ENCODE peak calls at places on chromosomes 16 and 17, in seven cellular contexts. I, B, N, L, Q, U and O are unnamed samples.

GRCh38 chr16:84302111-84302954 is 7.7 kb downstream of the WFDC1 start:
- DNase-seq in I (no peak), B (no peak), N (no peak), L (no peak), Q (no peak), U (no peak), O (no peak)

GRCh38 chr17:13230350-13230900 is 212.6 kb upstream of the ELAC2 start:
- DNase-seq in I (peak), B (no peak), N (peak), L (no peak), Q (no peak), U (no peak), O (no peak)

GRCh38 chr16:60299345-60299744 is 1565.2 kb upstream of the GOT2 start:
- DNase-seq in I (no peak), B (no peak), N (no peak), L (no peak), Q (no peak), U (no peak), O (no peak)

GRCh38 chr16:56259425-56259779 is 68.1 kb downstream of the GNAO1 start:
- DNase-seq in I (no peak), B (no peak), N (no peak), L (no peak), Q (no peak), U (no peak), O (no peak)

GRCh38 chr16:73036074-73036826 is 11.7 kb downstream of the ZFHX3 start:
- DNase-seq in I (no peak), B (no peak), N (no peak), L (no peak), Q (no peak), U (no peak), O (no peak)

GRCh38 chr16:79274197-79274596 is 326.3 kb downstream of the MAF start:
- DNase-seq in I (no peak), B (no peak), N (no peak), L (no peak), Q (no peak), U (no peak), O (no peak)

GRCh38 chr17:77882481-77883212 is 75.9 kb upstream of the TNRC6C start:
- DNase-seq in I (peak), B (no peak), N (peak), L (no peak), Q (peak), U (peak), O (no peak)

GRCh38 chr16:57477531-57478202 is 8.6 kb downstream of the DOK4 start:
- DNase-seq in I (no peak), B (no peak), N (no peak), L (no peak), Q (no peak), U (no peak), O (no peak)

GRCh38 chr17:1029196-1029911 is 32.4 kb downstream of the TIMM22 start:
- DNase-seq in I (peak), B (no peak), N (no peak), L (no peak), Q (peak), U (no peak), O (no peak)

GRCh38 chr16:50534556-50534955 is 13.6 kb upstream of the NKD1 start:
- DNase-seq in I (no peak), B (no peak), N (peak), L (no peak), Q (peak), U (no peak), O (no peak)

GRCh38 chr17:35433075-35433894 is 985 bp upstream of the SLFN12 start:
- DNase-seq in I (peak), B (peak), N (peak), L (peak), Q (peak), U (peak), O (peak)

GRCh38 chr16:50599494-50599893 is 51.3 kb downstream of the NKD1 start:
- DNase-seq in I (no peak), B (no peak), N (no peak), L (no peak), Q (no peak), U (no peak), O (no peak)

GRCh38 chr17:51640108-51640622 is 379.8 kb downstream of the UTP18 start:
- DNase-seq in I (peak), B (no peak), N (no peak), L (no peak), Q (no peak), U (no peak), O (no peak)

GRCh38 chr17:21512307-21513011 is 136.3 kb downstream of the KCNJ12 start:
- DNase-seq in I (no peak), B (no peak), N (no peak), L (no peak), Q (no peak), U (no peak), O (no peak)

GRCh38 chr17:79993390-79994221 is 42.1 kb downstream of the TBC1D16 start:
- DNase-seq in I (peak), B (no peak), N (peak), L (peak), Q (peak), U (peak), O (peak)

GRCh38 chr17:30376621-30377452 is 1.9 kb upstream of the CPD start:
- DNase-seq in I (peak), B (peak), N (no peak), L (peak), Q (no peak), U (no peak), O (peak)

GRCh38 chr17:76051071-76051467 is 21.2 kb downstream of the SRP68 start:
- DNase-seq in I (peak), B (no peak), N (no peak), L (no peak), Q (no peak), U (no peak), O (no peak)

GRCh38 chr16:29907973-29908372 is 7.7 kb downstream of the ASPHD1 start:
- DNase-seq in I (no peak), B (no peak), N (no peak), L (no peak), Q (no peak), U (no peak), O (no peak)

GRCh38 chr17:6423931-6424330 is 11.0 kb downstream of the AIPL1 start:
- DNase-seq in I (no peak), B (no peak), N (no peak), L (no peak), Q (no peak), U (no peak), O (no peak)

GRCh38 chr17:37425268-37425667 is 18.6 kb downstream of the TADA2A start:
- DNase-seq in I (no peak), B (no peak), N (no peak), L (no peak), Q (no peak), U (no peak), O (no peak)

GRCh38 chr17:70621593-70621992 is 452.3 kb downstream of the KCNJ2 start:
- DNase-seq in I (peak), B (no peak), N (no peak), L (no peak), Q (no peak), U (no peak), O (no peak)

GRCh38 chr16:86027366-86028126 is 128.6 kb downstream of the IRF8 start:
- DNase-seq in I (no peak), B (no peak), N (no peak), L (no peak), Q (no peak), U (peak), O (no peak)

GRCh38 chr17:76354317-76354729 is 607 bp upstream of the PRPSAP1 start:
- DNase-seq in I (no peak), B (no peak), N (no peak), L (no peak), Q (no peak), U (no peak), O (no peak)

GRCh38 chr16:4385066-4385788 is 13.6 kb downstream of the VASN start:
- DNase-seq in I (no peak), B (no peak), N (no peak), L (no peak), Q (no peak), U (no peak), O (no peak)

GRCh38 chr16:12087901-12088364 is 111.4 kb downstream of the SNX29 start:
- DNase-seq in I (no peak), B (no peak), N (no peak), L (peak), Q (no peak), U (peak), O (no peak)

GRCh38 chr16:89319883-89320716 is 102.6 kb downstream of the ZNF778 start:
- DNase-seq in I (peak), B (no peak), N (peak), L (no peak), Q (peak), U (no peak), O (no peak)

GRCh38 chr17:77513045-77513444 is 372.3 kb downstream of the SEC14L1 start:
- DNase-seq in I (no peak), B (no peak), N (no peak), L (no peak), Q (no peak), U (no peak), O (no peak)

GRCh38 chr17:77475012-77475976 is 334.5 kb downstream of the SEC14L1 start:
- DNase-seq in I (peak), B (no peak), N (no peak), L (no peak), Q (no peak), U (no peak), O (no peak)

GRCh38 chr17:50189396-50190277 is 11.8 kb downstream of the COL1A1 start:
- DNase-seq in I (peak), B (no peak), N (no peak), L (no peak), Q (no peak), U (no peak), O (no peak)

GRCh38 chr16:736936-737481 is 3.8 kb downstream of the CIAO3 start:
- DNase-seq in I (no peak), B (no peak), N (no peak), L (no peak), Q (no peak), U (no peak), O (no peak)

GRCh38 chr17:16934133-16934795 is 37.7 kb downstream of the TNFRSF13B start:
- DNase-seq in I (no peak), B (no peak), N (no peak), L (no peak), Q (no peak), U (peak), O (no peak)

GRCh38 chr16:56481468-56482112 is 30.2 kb downstream of the OGFOD1 start:
- DNase-seq in I (peak), B (no peak), N (no peak), L (no peak), Q (no peak), U (no peak), O (no peak)

GRCh38 chr17:69485901-69486643 is 71.6 kb downstream of the MAP2K6 start:
- DNase-seq in I (peak), B (no peak), N (no peak), L (no peak), Q (no peak), U (no peak), O (no peak)

GRCh38 chr17:59185997-59186396 is 23.8 kb upstream of the SMG8 start:
- DNase-seq in I (no peak), B (no peak), N (no peak), L (no peak), Q (no peak), U (no peak), O (no peak)

GRCh38 chr16:68234188-68235104 is 1.5 kb downstream of the ESRP2 start:
- DNase-seq in I (no peak), B (peak), N (peak), L (peak), Q (no peak), U (peak), O (no peak)

GRCh38 chr16:72877374-72878028 is 170.4 kb downstream of the ZFHX3 start:
- DNase-seq in I (peak), B (peak), N (no peak), L (no peak), Q (no peak), U (no peak), O (no peak)

DNA sequence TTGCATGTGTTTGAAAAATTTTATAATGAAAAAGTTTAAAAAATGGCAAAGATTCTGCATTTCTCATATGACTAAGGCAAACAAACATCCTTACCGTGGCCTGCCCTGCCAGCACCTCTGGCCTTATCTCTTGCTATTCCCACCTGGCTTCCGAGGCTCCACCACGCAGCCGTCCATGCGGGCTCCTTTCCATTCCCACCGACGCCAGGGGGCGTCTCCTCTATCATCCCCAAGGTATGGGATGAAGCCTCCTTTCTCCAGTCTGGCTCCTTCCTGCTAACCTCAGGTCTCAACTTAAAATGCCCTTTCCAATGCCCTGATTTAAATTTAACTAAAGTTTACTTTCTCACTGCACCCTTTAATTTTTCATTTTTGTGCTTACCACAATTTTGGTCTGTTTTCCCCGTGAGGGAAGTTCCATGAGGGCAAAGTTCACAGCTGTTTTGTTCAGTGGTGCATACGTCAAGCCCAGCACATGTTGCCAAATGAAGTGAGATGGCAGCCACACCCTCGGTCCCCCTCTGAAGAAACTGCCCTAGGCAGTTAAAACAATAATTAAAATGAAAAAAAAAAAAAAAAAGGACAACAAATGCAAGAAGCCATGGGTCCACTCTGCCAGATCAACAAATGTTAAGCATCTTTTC is 13.3 kb upstream of the SDK2 start:
- DNase-seq in I (peak), B (no peak), N (no peak), L (no peak), Q (no peak), U (no peak), O (no peak)
- TF ChIP-seq CTCF in I (peak), B (peak), N (no peak), L (no peak), Q (no peak), U (peak), O (peak)

GRCh38 chr17:57088298-57088697 is 3.3 kb downstream of the AKAP1 start:
- DNase-seq in I (no peak), B (no peak), N (no peak), L (no peak), Q (no peak), U (no peak), O (no peak)

GRCh38 chr17:57086069-57086930 is 1.3 kb downstream of the AKAP1 start:
- DNase-seq in I (peak), B (no peak), N (no peak), L (no peak), Q (no peak), U (peak), O (no peak)

GRCh38 chr17:57084802-57085447 is at the start of gene AKAP1:
- DNase-seq in I (peak), B (peak), N (peak), L (peak), Q (peak), U (peak), O (peak)

GRCh38 chr17:57084361-57084801 is 665 bp upstream of the AKAP1 start:
- DNase-seq in I (no peak), B (no peak), N (no peak), L (no peak), Q (no peak), U (no peak), O (no peak)

GRCh38 chr17:57085448-57086068 is 512 bp downstream of the AKAP1 start:
- DNase-seq in I (peak), B (no peak), N (no peak), L (peak), Q (no peak), U (peak), O (no peak)
- TF ChIP-seq CTCF in I (peak), B (peak), N (no peak), L (peak), Q (no peak), U (no peak), O (peak)

GRCh38 chr17:64686705-64687104 is 24.6 kb upstream of the SMURF2 start:
- DNase-seq in I (no peak), B (no peak), N (no peak), L (no peak), Q (no peak), U (no peak), O (no peak)

GRCh38 chr17:64685705-64686104 is 23.6 kb upstream of the SMURF2 start:
- DNase-seq in I (no peak), B (no peak), N (no peak), L (no peak), Q (no peak), U (no peak), O (no peak)

GRCh38 chr17:64679710-64680216 is 17.7 kb upstream of the SMURF2 start:
- DNase-seq in I (peak), B (peak), N (no peak), L (no peak), Q (no peak), U (no peak), O (peak)

GRCh38 chr17:64683791-64684190 is 21.7 kb upstream of the SMURF2 start:
- DNase-seq in I (peak), B (no peak), N (no peak), L (no peak), Q (no peak), U (no peak), O (no peak)

DNA sequence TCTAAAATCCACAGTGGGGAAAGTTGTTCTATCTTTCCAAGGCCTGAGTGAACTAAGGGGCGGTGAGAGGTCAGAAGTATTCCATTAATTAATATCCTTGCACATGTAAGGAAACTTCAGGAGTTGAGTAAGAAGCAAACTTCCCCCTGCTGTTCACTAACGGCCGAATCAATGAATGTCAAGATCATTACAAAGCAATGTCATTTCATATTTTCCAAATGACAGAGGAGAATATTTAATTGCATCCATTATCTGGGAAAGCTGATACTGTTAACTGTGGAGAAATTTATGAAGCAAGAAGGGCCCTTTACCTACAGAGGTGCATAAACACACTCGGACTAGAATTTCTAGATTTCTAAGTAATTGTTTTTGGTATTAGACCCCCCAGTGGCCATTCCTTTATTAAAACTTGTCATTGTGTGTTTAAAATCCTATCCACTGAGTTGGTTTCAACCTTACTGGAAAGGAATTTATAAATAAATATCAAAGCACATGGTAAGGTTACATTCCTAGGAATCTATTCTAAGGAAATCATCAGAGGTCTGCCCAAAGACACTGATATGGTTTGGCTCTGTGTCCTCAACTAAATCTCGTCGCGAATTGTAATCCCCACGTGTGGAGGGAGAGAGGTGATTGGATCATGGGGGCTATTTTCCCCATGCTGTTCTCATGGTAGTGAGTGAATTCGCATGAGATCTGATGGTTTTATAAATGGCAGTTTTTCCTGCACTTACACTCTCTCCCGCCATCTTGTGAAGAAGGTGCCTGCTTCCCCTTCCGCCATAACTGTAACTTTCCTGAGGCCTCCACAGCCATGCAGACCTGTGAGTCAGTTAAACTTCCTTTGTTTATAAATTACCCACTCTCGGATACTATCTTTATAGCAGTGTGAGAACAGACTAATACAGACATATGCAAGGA is 20.4 kb upstream of the SMURF2 start:
- DNase-seq in I (peak), B (no peak), N (no peak), L (no peak), Q (no peak), U (no peak), O (no peak)
- TF ChIP-seq CTCF in I (no peak), B (no peak), N (no peak), L (no peak), Q (no peak), U (no peak), O (no peak)

DNA sequence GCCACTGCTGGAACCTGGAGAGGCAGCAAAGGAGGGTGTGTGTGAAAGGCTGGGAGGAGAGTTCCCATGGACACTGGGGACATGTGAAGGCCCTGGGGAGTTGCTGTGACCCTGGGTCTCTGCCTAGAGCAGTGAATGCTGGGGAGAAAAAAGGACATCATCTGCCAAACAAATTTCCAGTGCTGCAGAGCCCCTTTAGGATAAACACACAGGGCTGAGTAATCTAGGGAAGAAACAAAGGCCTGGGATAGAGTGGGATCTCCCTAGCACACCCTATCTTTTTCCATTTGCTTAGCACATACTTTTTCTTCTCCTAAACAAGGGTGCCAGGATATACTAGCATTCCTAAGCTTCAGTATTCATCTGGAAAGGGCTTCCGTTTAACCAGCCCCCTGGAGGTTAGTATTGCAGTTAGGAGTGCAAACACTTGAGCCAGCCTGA is 3.3 kb upstream of the HIGD1B start:
- DNase-seq in I (peak), B (no peak), N (no peak), L (no peak), Q (no peak), U (no peak), O (no peak)
- TF ChIP-seq CTCF in I (peak), B (peak), N (no peak), L (no peak), Q (no peak), U (no peak), O (no peak)

DNA sequence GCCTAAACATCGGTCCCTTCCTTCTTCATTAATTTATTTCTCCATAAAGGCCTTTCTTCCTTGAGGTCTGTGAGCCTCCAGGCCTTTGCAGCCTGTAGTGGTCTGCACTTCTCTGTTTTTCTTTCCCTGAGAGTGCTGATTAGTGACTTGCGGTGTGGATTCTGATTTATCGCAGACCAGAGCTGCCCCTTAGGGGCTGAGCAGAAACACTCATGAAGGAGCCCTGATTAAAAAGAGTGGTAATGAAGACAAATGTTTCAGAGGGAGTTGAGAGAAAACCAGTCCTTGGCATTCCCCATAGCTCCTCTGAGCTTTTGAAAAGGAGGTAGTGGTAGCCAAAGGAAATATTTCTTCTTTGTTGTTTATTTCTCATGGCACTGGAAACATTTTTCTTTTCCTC is 268.1 kb upstream of the TBX2 start:
- DNase-seq in I (no peak), B (no peak), N (no peak), L (no peak), Q (no peak), U (no peak), O (no peak)
- TF ChIP-seq CTCF in I (no peak), B (no peak), N (no peak), L (no peak), Q (no peak), U (no peak), O (no peak)

GRCh38 chr16:58652741-58653140 is 23.1 kb upstream of the CNOT1 start:
- DNase-seq in I (peak), B (no peak), N (no peak), L (no peak), Q (no peak), U (no peak), O (no peak)
- TF ChIP-seq CTCF in I (no peak), B (no peak), N (no peak), L (no peak), Q (no peak), U (no peak), O (no peak)